ENCODE peak calls at places on chromosome 16, in seven cellular contexts. J, H, M, X, Y, L and O are unnamed samples.

GRCh38 chr16:72362972-72363371 is 191.0 kb upstream of the PMFBP1 start:
- DNase-seq in J (no peak), H (no peak), M (no peak), X (no peak), Y (no peak), L (peak), O (no peak)

GRCh38 chr16:58661199-58661830 is 23.3 kb downstream of the SLC38A7 start:
- DNase-seq in J (no peak), H (no peak), M (peak), X (peak), Y (peak), L (peak), O (no peak)

GRCh38 chr16:81174644-81175324 is 63.7 kb upstream of the BCO1 start:
- DNase-seq in J (no peak), H (no peak), M (no peak), X (no peak), Y (no peak), L (peak), O (no peak)

GRCh38 chr16:87602005-87602790 is at the start of gene JPH3:
- DNase-seq in J (peak), H (no peak), M (no peak), X (no peak), Y (no peak), L (no peak), O (no peak)

GRCh38 chr16:28212532-28212873 is 738 bp upstream of the XPO6 start:
- DNase-seq in J (no peak), H (no peak), M (no peak), X (no peak), Y (no peak), L (peak), O (no peak)

GRCh38 chr16:52993179-52993578 is 59.5 kb downstream of the CHD9NB start:
- DNase-seq in J (peak), H (no peak), M (no peak), X (no peak), Y (no peak), L (no peak), O (no peak)

GRCh38 chr16:57143125-57143965 is 42.5 kb downstream of the PSME3IP1 start:
- DNase-seq in J (no peak), H (no peak), M (no peak), X (no peak), Y (no peak), L (no peak), O (no peak)

GRCh38 chr16:19289805-19290490 is 4.4 kb downstream of the CLEC19A start:
- DNase-seq in J (no peak), H (no peak), M (no peak), X (peak), Y (no peak), L (no peak), O (no peak)

GRCh38 chr16:12917653-12918052 is 16.3 kb downstream of the SHISA9 start:
- DNase-seq in J (no peak), H (no peak), M (no peak), X (no peak), Y (no peak), L (peak), O (no peak)

GRCh38 chr16:85865-86264 is 7.8 kb downstream of the MPG start:
- DNase-seq in J (no peak), H (no peak), M (no peak), X (no peak), Y (no peak), L (no peak), O (no peak)

GRCh38 chr16:81902025-81902424 is 109.2 kb downstream of the SDR42E1 start:
- DNase-seq in J (no peak), H (no peak), M (no peak), X (no peak), Y (no peak), L (peak), O (no peak)

GRCh38 chr16:86523166-86523740 is 12.9 kb downstream of the FOXF1 start:
- DNase-seq in J (no peak), H (no peak), M (no peak), X (no peak), Y (no peak), L (no peak), O (no peak)

GRCh38 chr16:16045879-16046278 is 96.5 kb downstream of the ABCC1 start:
- DNase-seq in J (peak), H (no peak), M (no peak), X (no peak), Y (no peak), L (no peak), O (no peak)

GRCh38 chr16:1102921-1103648 is 7.0 kb upstream of the C1QTNF8 start:
- DNase-seq in J (peak), H (peak), M (peak), X (peak), Y (no peak), L (no peak), O (peak)